ENCODE peak calls at places on chromosome 7, in seven cellular contexts. S, Z, K, O, L, C and U are unnamed samples.

GRCh38 chr7:1092806-1093505 is 5.0 kb downstream of the GPER1 start:
- DNase-seq in C (no peak), K (no peak), L (no peak), O (no peak), S (no peak), Z (no peak), U (no peak)

GRCh38 chr7:153638821-153639435 is 413.3 kb upstream of the DPP6 start:
- DNase-seq in K (no peak), O (no peak), C (no peak), S (no peak), Z (no peak), L (no peak), U (no peak)

GRCh38 chr7:135684134-135684533 is 21.8 kb downstream of the STMP1 start:
- DNase-seq in O (no peak), Z (no peak), S (no peak), K (no peak), L (peak), C (no peak), U (no peak)

GRCh38 chr7:63067897-63068585 is 930.6 kb upstream of the ZNF722 start:
- DNase-seq in C (peak), L (no peak), K (no peak), S (no peak), Z (no peak), O (no peak), U (no peak)

GRCh38 chr7:44046321-44047061 is 2.0 kb downstream of the DBNL start:
- DNase-seq in S (no peak), O (no peak), K (no peak), Z (no peak), L (no peak), C (no peak), U (peak)

GRCh38 chr7:140674899-140675701 is 2.4 kb downstream of the ADCK2 start:
- DNase-seq in Z (no peak), C (peak), O (no peak), S (no peak), K (no peak), L (peak), U (no peak)

GRCh38 chr7:49037348-49038210 is 113.2 kb downstream of the CDC14C start:
- DNase-seq in O (no peak), S (no peak), C (no peak), K (no peak), Z (no peak), L (no peak), U (no peak)

GRCh38 chr7:80851896-80852476 is 66.9 kb downstream of the SEMA3C start:
- DNase-seq in O (no peak), C (peak), K (no peak), S (no peak), L (peak), Z (no peak), U (no peak)

GRCh38 chr7:21326916-21327315 is 101.0 kb upstream of the SP4 start:
- DNase-seq in Z (no peak), C (no peak), L (no peak), O (no peak), S (no peak), K (no peak), U (no peak)

GRCh38 chr7:509426-509825 is 10.2 kb downstream of the PDGFA start:
- DNase-seq in S (no peak), L (no peak), Z (no peak), C (no peak), O (no peak), K (no peak), U (no peak)

GRCh38 chr7:2104107-2104710 is 128.5 kb downstream of the MAD1L1 start:
- DNase-seq in K (peak), S (no peak), O (peak), L (peak), C (no peak), Z (peak), U (peak)

GRCh38 chr7:13139436-13139835 is 452.0 kb downstream of the ARL4A start:
- DNase-seq in C (no peak), L (no peak), O (no peak), K (no peak), Z (no peak), S (no peak), U (no peak)

GRCh38 chr7:42097756-42098155 is 139.3 kb downstream of the GLI3 start:
- DNase-seq in L (peak), S (no peak), C (peak), K (no peak), O (no peak), Z (no peak), U (no peak)

GRCh38 chr7:25597881-25598456 is 369.7 kb upstream of the NPVF start:
- DNase-seq in C (no peak), L (no peak), S (no peak), K (no peak), O (no peak), Z (no peak), U (no peak)

GRCh38 chr7:76060842-76061241 is 12.9 kb downstream of the MDH2 start:
- DNase-seq in Z (peak), S (no peak), C (no peak), O (no peak), K (no peak), L (no peak), U (no peak)

GRCh38 chr7:82481499-82482097 is 38.0 kb upstream of the CACNA2D1 start:
- DNase-seq in L (peak), S (no peak), K (no peak), O (no peak), C (peak), Z (peak), U (no peak)

GRCh38 chr7:141557360-141557759 is 6.2 kb downstream of the AGK start:
- DNase-seq in O (no peak), Z (no peak), K (no peak), S (no peak), L (no peak), C (no peak), U (no peak)

GRCh38 chr7:508461-509170 is 11.0 kb downstream of the PDGFA start:
- DNase-seq in Z (no peak), K (no peak), S (no peak), C (no peak), L (no peak), O (no peak), U (no peak)

GRCh38 chr7:12647364-12648219 is 39.8 kb upstream of the ARL4A start:
- DNase-seq in S (no peak), K (no peak), L (peak), C (peak), O (no peak), Z (no peak), U (no peak)

GRCh38 chr7:100566018-100566531 is 7.6 kb downstream of the SAP25 start:
- DNase-seq in S (no peak), K (no peak), Z (no peak), C (no peak), L (no peak), O (no peak), U (no peak)

GRCh38 chr7:604038-604883 is 84.6 kb upstream of the PDGFA start:
- DNase-seq in L (peak), S (peak), C (no peak), O (peak), Z (peak), K (peak), U (peak)

GRCh38 chr7:55964261-55964801 is at the start of gene NIPSNAP2:
- DNase-seq in O (peak), K (peak), S (peak), C (peak), Z (peak), L (peak), U (peak)

GRCh38 chr7:65251851-65252620 is 121.6 kb upstream of the ZNF92 start:
- DNase-seq in C (peak), K (no peak), S (no peak), Z (no peak), L (peak), O (peak), U (peak)

GRCh38 chr7:121334875-121335648 is 6.3 kb downstream of the WNT16 start:
- DNase-seq in L (no peak), C (no peak), S (no peak), K (no peak), Z (no peak), O (no peak), U (no peak)

GRCh38 chr7:93945756-93946540 is 24.4 kb downstream of the GNG11 start:
- DNase-seq in S (no peak), L (no peak), K (no peak), Z (no peak), C (no peak), O (no peak), U (no peak)

GRCh38 chr7:77759294-77759889 is 38.8 kb downstream of the TMEM60 start:
- DNase-seq in K (peak), O (no peak), Z (peak), L (peak), C (peak), S (peak), U (peak)

GRCh38 chr7:21887779-21888178 is 57.9 kb downstream of the CDCA7L start:
- DNase-seq in O (no peak), K (no peak), S (no peak), Z (no peak), C (no peak), L (no peak), U (no peak)

GRCh38 chr7:55532150-55532917 is 40.0 kb downstream of the VOPP1 start:
- DNase-seq in C (peak), K (no peak), S (no peak), Z (no peak), O (no peak), L (no peak), U (no peak)

GRCh38 chr7:88801046-88801445 is 5.5 kb upstream of the TEX47 start:
- DNase-seq in K (no peak), S (no peak), O (no peak), C (no peak), L (no peak), Z (no peak), U (no peak)

GRCh38 chr7:155467846-155468821 is 10.2 kb downstream of the EN2 start:
- DNase-seq in O (no peak), L (no peak), S (no peak), C (no peak), Z (no peak), K (no peak), U (no peak)

GRCh38 chr7:33739286-33739685 is 166.1 kb upstream of the BMPER start:
- DNase-seq in O (no peak), C (no peak), S (no peak), Z (no peak), L (no peak), K (no peak), U (no peak)

GRCh38 chr7:91079491-91079890 is 184.7 kb upstream of the FZD1 start:
- DNase-seq in C (no peak), Z (no peak), K (no peak), L (peak), O (no peak), S (no peak), U (no peak)

GRCh38 chr7:76173566-76174205 is 28.0 kb upstream of the SRRM3 start:
- DNase-seq in S (no peak), L (no peak), K (no peak), C (no peak), O (no peak), Z (no peak), U (no peak)

GRCh38 chr7:83738436-83738835 is 89.5 kb upstream of the SEMA3E start:
- DNase-seq in Z (no peak), K (no peak), S (no peak), O (no peak), C (no peak), L (no peak), U (no peak)

GRCh38 chr7:111266613-111267012 is 175.7 kb downstream of the LRRN3 start:
- DNase-seq in L (peak), Z (no peak), K (no peak), O (no peak), C (peak), S (no peak), U (no peak)

GRCh38 chr7:16235743-16236142 is 185.6 kb downstream of the CRPPA start:
- DNase-seq in S (no peak), C (no peak), Z (no peak), O (no peak), L (no peak), K (no peak), U (no peak)

GRCh38 chr7:120857558-120858298 is at the start of gene TSPAN12:
- DNase-seq in L (peak), S (peak), C (peak), O (peak), Z (peak), K (peak), U (peak)